ENCODE peak calls at places on chromosomes 1 and 21, in nine cellular contexts. M, C, H, P, Z, E, X, S and N are unnamed samples.

GRCh38 chr1:95259245-95259644 is 25.2 kb downstream of the RWDD3 start:
- DNase-seq in M (no peak), C (no peak), H (no peak), P (no peak), Z (no peak), E (no peak), X (no peak), S (no peak), N (no peak)

GRCh38 chr1:117573386-117574040 is 32.3 kb upstream of the TENT5C start:
- DNase-seq in M (no peak), C (no peak), H (no peak), P (no peak), Z (no peak), E (no peak), X (no peak), S (no peak), N (no peak)

GRCh38 chr1:203968728-203969127 is 104.2 kb upstream of the SOX13 start:
- DNase-seq in M (no peak), C (no peak), H (no peak), P (no peak), Z (no peak), E (no peak), X (no peak), S (no peak), N (no peak)

GRCh38 chr1:205577874-205578658 is 53.7 kb downstream of the ELK4 start:
- DNase-seq in M (no peak), C (no peak), H (no peak), P (no peak), Z (no peak), E (no peak), X (no peak), S (no peak), N (no peak)

GRCh38 chr1:172895050-172895460 is 155.7 kb downstream of the TNFSF18 start:
- DNase-seq in M (no peak), C (no peak), H (peak), P (no peak), Z (peak), E (no peak), X (no peak), S (no peak), N (no peak)

GRCh38 chr21:19268634-19269138 is 865.1 kb upstream of the TMPRSS15 start:
- DNase-seq in M (no peak), C (no peak), H (no peak), P (no peak), Z (no peak), E (no peak), X (no peak), S (no peak), N (no peak)

GRCh38 chr1:178086294-178087255 is 7.3 kb upstream of the RASAL2 start:
- DNase-seq in M (no peak), C (no peak), H (no peak), P (no peak), Z (no peak), E (no peak), X (no peak), S (no peak), N (no peak)

GRCh38 chr1:213989740-213990472 is 2.1 kb downstream of the PROX1 start:
- DNase-seq in M (no peak), C (no peak), H (no peak), P (no peak), Z (no peak), E (no peak), X (no peak), S (no peak), N (no peak)

GRCh38 chr1:65425697-65426096 is 5.2 kb downstream of the LEPR start:
- DNase-seq in M (no peak), C (no peak), H (no peak), P (no peak), Z (no peak), E (no peak), X (no peak), S (no peak), N (no peak)

GRCh38 chr1:202249846-202250245 is 56.2 kb downstream of the LGR6 start:
- DNase-seq in M (no peak), C (no peak), H (no peak), P (no peak), Z (no peak), E (no peak), X (no peak), S (no peak), N (no peak)

GRCh38 chr1:45012639-45013278 is 705 bp downstream of the UROD start:
- DNase-seq in M (peak), C (no peak), H (peak), P (peak), Z (peak), E (no peak), X (no peak), S (peak), N (peak)

GRCh38 chr1:20983297-20983889 is 193.3 kb downstream of the EIF4G3 start:
- DNase-seq in M (no peak), C (no peak), H (no peak), P (no peak), Z (no peak), E (no peak), X (no peak), S (no peak), N (no peak)

GRCh38 chr1:37177230-37177864 is 143.0 kb upstream of the GRIK3 start:
- DNase-seq in M (peak), C (no peak), H (peak), P (peak), Z (no peak), E (no peak), X (no peak), S (no peak), N (no peak)

GRCh38 chr1:9626201-9626608 is 25.3 kb upstream of the PIK3CD start:
- DNase-seq in M (no peak), C (no peak), H (peak), P (no peak), Z (peak), E (peak), X (peak), S (peak), N (no peak)

GRCh38 chr1:40774266-40774998 is 9.2 kb upstream of the KCNQ4 start:
- DNase-seq in M (peak), C (no peak), H (peak), P (peak), Z (peak), E (peak), X (no peak), S (no peak), N (no peak)

GRCh38 chr1:167110586-167110985 is 16.7 kb downstream of the STYXL2 start:
- DNase-seq in M (no peak), C (no peak), H (no peak), P (no peak), Z (no peak), E (no peak), X (no peak), S (no peak), N (no peak)

GRCh38 chr21:41761211-41762181 is 5.4 kb downstream of the RIPK4 start:
- DNase-seq in M (no peak), C (peak), H (no peak), P (no peak), Z (no peak), E (no peak), X (no peak), S (no peak), N (no peak)

GRCh38 chr1:216905781-216906180 is 182.6 kb upstream of the ESRRG start:
- DNase-seq in M (no peak), C (no peak), H (no peak), P (no peak), Z (no peak), E (no peak), X (no peak), S (no peak), N (no peak)

GRCh38 chr1:95209291-95209690 is 24.7 kb upstream of the RWDD3 start:
- DNase-seq in M (no peak), C (no peak), H (no peak), P (no peak), Z (no peak), E (no peak), X (no peak), S (no peak), N (no peak)

GRCh38 chr21:28485301-28486022 is 507.2 kb downstream of the LTN1 start:
- DNase-seq in M (no peak), C (no peak), H (no peak), P (no peak), Z (no peak), E (no peak), X (no peak), S (no peak), N (no peak)

GRCh38 chr1:16349847-16350406 is 2.4 kb downstream of the FBXO42 start:
- DNase-seq in M (no peak), C (no peak), H (no peak), P (no peak), Z (no peak), E (no peak), X (no peak), S (no peak), N (no peak)

GRCh38 chr1:48246727-48247126 is 24.2 kb downstream of the SLC5A9 start:
- DNase-seq in M (no peak), C (no peak), H (no peak), P (no peak), Z (no peak), E (no peak), X (no peak), S (no peak), N (no peak)

GRCh38 chr1:228870041-228870713 is 134.9 kb downstream of the RHOU start:
- DNase-seq in M (no peak), C (no peak), H (no peak), P (no peak), Z (no peak), E (no peak), X (no peak), S (no peak), N (no peak)

GRCh38 chr1:200354243-200354642 is 55.6 kb downstream of the ZNF281 start:
- DNase-seq in M (no peak), C (no peak), H (peak), P (no peak), Z (peak), E (no peak), X (no peak), S (peak), N (no peak)

GRCh38 chr1:204701229-204701628 is 15.7 kb upstream of the LRRN2 start:
- DNase-seq in M (no peak), C (no peak), H (no peak), P (no peak), Z (no peak), E (no peak), X (no peak), S (no peak), N (no peak)

GRCh38 chr1:209808059-209808494 is 2.1 kb upstream of the IRF6 start:
- DNase-seq in M (no peak), C (no peak), H (no peak), P (no peak), Z (no peak), E (no peak), X (no peak), S (no peak), N (no peak)

GRCh38 chr1:229273507-229274232 is 2.8 kb downstream of the RAB4A start:
- DNase-seq in M (no peak), C (no peak), H (no peak), P (no peak), Z (no peak), E (no peak), X (no peak), S (no peak), N (no peak)

GRCh38 chr21:39633770-39634181 is 21.0 kb downstream of the B3GALT5 start:
- DNase-seq in M (no peak), C (no peak), H (no peak), P (no peak), Z (no peak), E (no peak), X (no peak), S (no peak), N (no peak)

GRCh38 chr1:180586671-180587155 is 27.9 kb downstream of the OVAAL start:
- DNase-seq in M (no peak), C (no peak), H (no peak), P (no peak), Z (no peak), E (no peak), X (no peak), S (no peak), N (no peak)

GRCh38 chr1:83545450-83545849 is 453.5 kb downstream of the TTLL7 start:
- DNase-seq in M (no peak), C (no peak), H (no peak), P (peak), Z (no peak), E (no peak), X (no peak), S (no peak), N (no peak)

GRCh38 chr21:42218836-42219605 is at the start of gene ABCG1:
- DNase-seq in M (peak), C (no peak), H (peak), P (peak), Z (peak), E (peak), X (no peak), S (peak), N (no peak)

GRCh38 chr1:87252406-87252805 is 76.3 kb upstream of the LMO4 start:
- DNase-seq in M (no peak), C (no peak), H (no peak), P (no peak), Z (no peak), E (no peak), X (no peak), S (no peak), N (no peak)

GRCh38 chr1:172821609-172822274 is 162.8 kb downstream of the FASLG start:
- DNase-seq in M (no peak), C (no peak), H (no peak), P (no peak), Z (no peak), E (no peak), X (no peak), S (no peak), N (no peak)

GRCh38 chr1:224427346-224427745 is 7.3 kb downstream of the WDR26 start:
- DNase-seq in M (no peak), C (no peak), H (no peak), P (no peak), Z (no peak), E (no peak), X (no peak), S (no peak), N (no peak)

GRCh38 chr1:67137307-67137753 is 2.6 kb upstream of the C1orf141 start:
- DNase-seq in M (no peak), C (no peak), H (no peak), P (no peak), Z (no peak), E (no peak), X (no peak), S (no peak), N (no peak)

GRCh38 chr1:226349801-226350503 is 41.0 kb upstream of the LIN9 start:
- DNase-seq in M (no peak), C (no peak), H (peak), P (no peak), Z (peak), E (no peak), X (no peak), S (peak), N (no peak)

GRCh38 chr1:86779308-86780191 is 75.2 kb downstream of the SH3GLB1 start:
- DNase-seq in M (no peak), C (no peak), H (no peak), P (no peak), Z (no peak), E (no peak), X (no peak), S (no peak), N (no peak)

GRCh38 chr1:159421821-159422220 is 10.2 kb upstream of the OR10J4 start:
- DNase-seq in M (no peak), C (no peak), H (no peak), P (peak), Z (no peak), E (no peak), X (no peak), S (no peak), N (no peak)
- TF ChIP-seq CTCF in M (no peak), C (no peak), H (no peak), P (peak), Z (peak), E (no peak), X (peak), S (peak), N (no peak)

GRCh38 chr1:231240883-231241735 is at the start of gene GNPAT:
- DNase-seq in M (peak), C (peak), H (peak), P (peak), Z (peak), E (peak), X (peak), S (peak), N (peak)
- TF ChIP-seq CTCF in M (no peak), C (no peak), H (no peak), P (no peak), Z (no peak), E (no peak), X (no peak), S (no peak), N (no peak)

DNA sequence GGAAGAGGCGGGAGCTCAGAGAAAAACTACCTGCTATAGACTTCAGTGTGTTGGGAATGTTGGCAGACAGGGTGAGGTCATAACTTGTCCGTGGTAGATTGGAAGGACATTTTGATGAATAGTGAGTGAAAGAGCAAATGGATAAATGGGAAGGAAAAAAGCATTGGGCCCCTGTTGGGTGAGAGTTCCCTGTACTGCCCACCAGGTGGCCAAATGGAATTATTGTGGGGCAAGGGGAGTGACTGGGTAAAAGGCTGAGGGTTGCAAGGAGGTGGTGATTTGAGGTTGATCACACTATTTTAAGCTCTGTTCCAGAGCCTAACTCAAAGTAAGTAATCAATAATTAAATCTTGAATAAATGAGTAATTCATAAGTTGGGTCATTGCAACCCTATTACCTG is 60.4 kb downstream of the MRPS6 start:
- DNase-seq in M (no peak), C (no peak), H (no peak), P (no peak), Z (no peak), E (no peak), X (no peak), S (no peak), N (no peak)
- TF ChIP-seq CTCF in M (peak), C (no peak), H (no peak), P (peak), Z (no peak), E (no peak), X (peak), S (peak), N (no peak)

DNA sequence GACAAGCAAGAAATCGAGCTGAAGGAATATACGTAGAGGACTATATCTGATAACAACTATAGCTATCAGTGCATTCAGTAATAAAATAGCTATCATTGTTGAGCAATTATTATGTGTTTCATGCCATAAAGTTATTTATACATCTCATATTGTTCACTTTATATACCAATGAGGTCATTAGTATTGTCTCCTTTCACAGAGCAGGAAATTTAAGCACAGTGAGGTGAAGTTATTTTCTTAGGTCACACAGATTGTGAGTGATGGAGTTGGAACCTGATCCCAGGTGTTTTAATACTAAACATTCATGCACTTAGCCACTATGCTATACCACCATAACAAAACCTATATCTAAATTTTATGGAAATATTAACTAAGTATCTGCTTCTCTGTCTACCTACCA is 180.5 kb upstream of the DPYD start:
- DNase-seq in M (no peak), C (no peak), H (no peak), P (no peak), Z (no peak), E (no peak), X (no peak), S (no peak), N (no peak)
- TF ChIP-seq CTCF in M (no peak), C (no peak), H (no peak), P (no peak), Z (no peak), E (no peak), X (no peak), S (no peak), N (no peak)

GRCh38 chr21:44089001-44089911 is 17.9 kb upstream of the PWP2 start:
- DNase-seq in M (no peak), C (no peak), H (no peak), P (no peak), Z (no peak), E (no peak), X (peak), S (no peak), N (no peak)
- TF ChIP-seq CTCF in M (no peak), C (no peak), H (no peak), P (no peak), Z (no peak), E (no peak), X (no peak), S (no peak), N (no peak)

DNA sequence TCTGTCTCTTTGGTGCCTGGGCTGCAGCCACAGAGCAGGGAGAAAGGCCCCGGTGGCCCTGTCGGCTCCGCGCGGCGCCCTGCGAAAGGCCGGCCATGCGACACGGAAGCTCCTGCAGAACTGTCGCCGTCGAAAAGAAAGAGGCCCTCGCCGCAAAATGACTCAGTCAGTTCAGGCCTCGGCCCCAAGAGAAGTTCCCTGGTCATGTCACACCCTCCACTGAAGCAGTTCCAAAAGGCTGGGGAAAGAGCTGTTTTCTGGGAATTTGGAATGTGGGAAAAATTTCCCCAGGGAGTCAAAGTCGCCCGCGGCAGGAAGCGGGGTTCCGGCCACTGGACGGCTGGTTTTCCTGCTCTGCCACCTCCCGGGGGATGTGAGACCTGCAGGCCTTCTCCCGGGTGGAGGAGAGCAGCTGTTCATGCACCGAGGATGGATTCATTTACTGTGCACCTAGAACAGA is 115.8 kb upstream of the ZNF678 start:
- DNase-seq in M (peak), C (no peak), H (no peak), P (peak), Z (no peak), E (no peak), X (no peak), S (no peak), N (no peak)
- TF ChIP-seq CTCF in M (peak), C (peak), H (no peak), P (peak), Z (no peak), E (no peak), X (peak), S (no peak), N (no peak)

GRCh38 chr1:73674945-73675561 is 522.9 kb downstream of the LRRIQ3 start:
- DNase-seq in M (peak), C (no peak), H (peak), P (no peak), Z (peak), E (no peak), X (no peak), S (no peak), N (no peak)
- TF ChIP-seq CTCF in M (peak), C (no peak), H (peak), P (peak), Z (peak), E (no peak), X (peak), S (peak), N (no peak)